ENCODE peak calls at places on chromosomes 6 and 20, in four cellular contexts. S is cardiac septum, X is spleen, N is AG09309. T is an unnamed sample.

GRCh38 chr20:2747676-2748235 is 52.7 kb downstream of the CPXM1 start:
- DNase-seq in S (no peak), X (no peak), N (no peak), T (no peak)

GRCh38 chr20:48051810-48052491 is 266.7 kb upstream of the SULF2 start:
- DNase-seq in X (no peak), N (peak), S (no peak), T (no peak)

GRCh38 chr6:45718901-45719300 is 296.8 kb downstream of the CLIC5 start:
- DNase-seq in S (no peak), N (no peak), X (no peak), T (no peak)

GRCh38 chr6:10382322-10382721 is 32.6 kb downstream of the TFAP2A start:
- DNase-seq in N (no peak), S (no peak), X (no peak), T (no peak)

GRCh38 chr20:53678315-53678989 is 84.8 kb upstream of the ZNF217 start:
- DNase-seq in S (no peak), X (no peak), N (no peak), T (no peak)

GRCh38 chr6:130000526-130001228 is 17.7 kb upstream of the L3MBTL3 start:
- DNase-seq in N (no peak), X (no peak), S (no peak), T (no peak)

GRCh38 chr20:62616728-62617621 is 25.3 kb upstream of the SLCO4A1 start:
- DNase-seq in N (no peak), X (peak), S (peak), T (peak)

GRCh38 chr6:163646133-163646532 is 231.6 kb downstream of the QKI start:
- DNase-seq in N (no peak), S (no peak), X (no peak), T (no peak)

GRCh38 chr6:111743318-111743717 is 129.9 kb downstream of the FYN start:
- DNase-seq in X (no peak), S (no peak), N (no peak), T (no peak)

GRCh38 chr6:118546164-118546929 is 1.7 kb upstream of the PLN start:
- DNase-seq in X (no peak), N (no peak), S (no peak), T (no peak)

GRCh38 chr6:156877126-156877863 is 100.1 kb downstream of the ARID1B start:
- DNase-seq in N (no peak), S (no peak), X (no peak), T (no peak)

GRCh38 chr6:22828179-22829062 is 259.1 kb downstream of the HDGFL1 start:
- DNase-seq in X (no peak), N (peak), S (no peak), T (peak)

GRCh38 chr20:34636648-34637047 is 40.2 kb downstream of the PIGU start:
- DNase-seq in S (no peak), X (no peak), N (no peak), T (no peak)

GRCh38 chr20:47781631-47782030 is 3.6 kb downstream of the SULF2 start:
- DNase-seq in S (no peak), X (no peak), N (no peak), T (no peak)

GRCh38 chr6:45930419-45931059 is 85.1 kb downstream of the CLIC5 start:
- DNase-seq in N (no peak), X (peak), S (peak), T (peak)

T was measured in AG04450.